ENCODE peak calls at places on chromosomes 12 and 14, in five cellular contexts. W, C, U, I and N are unnamed samples.
A peak's percentile ranks its signal among the peaks of the same experiment; 100 is the strongest.

GRCh38 chr14:76759589-76759988 is 1.7 kb upstream of the VASH1 start:
- DNase-seq in I (no peak), W (no peak), C (no peak), U (no peak), N (no peak)

GRCh38 chr12:131176266-131176665 is 222.6 kb downstream of the ADGRD1 start:
- DNase-seq in U (no peak), I (no peak), W (no peak), C (no peak), N (no peak)

GRCh38 chr12:57390174-57390573 is 40.7 kb downstream of the R3HDM2 start:
- DNase-seq in W (no peak), C (no peak), I (no peak), U (no peak), N (no peak)

GRCh38 chr12:14263742-14264141 is 101.7 kb upstream of the ATF7IP start:
- DNase-seq in U (no peak), I (peak; percentile 41), C (no peak), W (no peak), N (peak; percentile 20)

GRCh38 chr14:59055439-59056045 is 132.9 kb upstream of the DAAM1 start:
- DNase-seq in U (peak; percentile 72), W (peak; percentile 42), C (peak; percentile 37), I (peak; percentile 21), N (peak; percentile 92)

GRCh38 chr14:56271988-56272387 is 153.8 kb downstream of the PELI2 start:
- DNase-seq in U (peak; percentile 71), C (no peak), W (no peak), I (no peak), N (peak; percentile 55)

GRCh38 chr14:77140937-77141591 is 527 bp downstream of the ZDHHC22 start:
- DNase-seq in W (peak; percentile 82), U (peak; percentile 18), C (no peak), I (no peak), N (peak; percentile 49)

GRCh38 chr14:102605026-102605425 is 12.6 kb downstream of the RCOR1 start:
- DNase-seq in W (no peak), U (no peak), C (no peak), I (no peak), N (peak; percentile 31)

GRCh38 chr14:32331227-32331597 is 2.1 kb downstream of the AKAP6 start:
- DNase-seq in U (no peak), W (no peak), C (no peak), I (no peak), N (no peak)

GRCh38 chr12:132904718-132905328 is 17.4 kb upstream of the CHFR start:
- DNase-seq in I (no peak), C (peak; percentile 83), W (peak; percentile 85), U (no peak), N (peak; percentile 73)

GRCh38 chr12:90253142-90253541 is 544.5 kb upstream of the ATP2B1 start:
- DNase-seq in C (no peak), I (no peak), W (no peak), U (no peak), N (no peak)

GRCh38 chr12:65853489-65854157 is 29.3 kb downstream of the HMGA2 start:
- DNase-seq in I (no peak), W (no peak), C (no peak), U (peak; percentile 79), N (no peak)

GRCh38 chr12:83470749-83471148 is 784.0 kb downstream of the TMTC2 start:
- DNase-seq in C (no peak), U (no peak), W (peak; percentile 79), I (no peak), N (no peak)

GRCh38 chr14:100085451-100085850 is 20.2 kb downstream of the EVL start:
- DNase-seq in U (no peak), W (no peak), C (no peak), I (no peak), N (no peak)

GRCh38 chr14:71491925-71492324 is 440.3 kb upstream of the RGS6 start:
- DNase-seq in C (no peak), U (peak; percentile 41), I (peak; percentile 73), W (peak; percentile 14), N (no peak)

GRCh38 chr14:55458800-55459577 is 18.6 kb upstream of the TBPL2 start:
- DNase-seq in I (no peak), C (no peak), U (peak; percentile 48), W (no peak), N (peak; percentile 97)

GRCh38 chr14:45251912-45252311 is 1.1 kb downstream of the MIS18BP1 start:
- DNase-seq in I (peak; percentile 16), C (peak; percentile 24), W (no peak), U (peak; percentile 2), N (peak; percentile 39)

GRCh38 chr12:118060301-118061010 is 523 bp downstream of the WSB2 start:
- DNase-seq in I (no peak), W (no peak), U (no peak), C (peak; percentile 63), N (peak; percentile 38)

GRCh38 chr12:14367097-14367661 is 1.7 kb downstream of the ATF7IP start:
- DNase-seq in U (peak; percentile 32), I (peak; percentile 29), C (no peak), W (no peak), N (peak; percentile 5)

GRCh38 chr12:124564232-124564958 is 3.0 kb downstream of the NCOR2 start:
- DNase-seq in C (no peak), I (no peak), W (no peak), U (no peak), N (no peak)

GRCh38 chr12:45762185-45763110 is 32.9 kb downstream of the ARID2 start:
- DNase-seq in C (no peak), I (peak; percentile 28), U (peak; percentile 78), W (peak; percentile 84), N (peak; percentile 76)

GRCh38 chr12:13864081-13864673 is 117.2 kb downstream of the GRIN2B start:
- DNase-seq in I (peak; percentile 48), C (peak; percentile 78), U (peak; percentile 61), W (peak; percentile 83), N (peak; percentile 61)

GRCh38 chr12:13163868-13164267 is 32.7 kb upstream of the EMP1 start:
- DNase-seq in W (no peak), U (no peak), I (no peak), C (no peak), N (no peak)

GRCh38 chr12:82652071-82652470 is 34.6 kb upstream of the TMTC2 start:
- DNase-seq in C (no peak), I (no peak), U (no peak), W (no peak), N (no peak)

GRCh38 chr12:121060149-121061001 is 21.3 kb upstream of the OASL start:
- DNase-seq in C (peak; percentile 29), U (peak; percentile 33), W (peak; percentile 81), I (peak; percentile 63), N (peak; percentile 75)

GRCh38 chr14:30966415-30967363 is 58.8 kb upstream of the AP4S1 start:
- DNase-seq in I (no peak), U (peak; percentile 26), C (no peak), W (peak; percentile 23), N (peak; percentile 98)

GRCh38 chr14:88951370-88951769 is 126.9 kb downstream of the TTC8 start:
- DNase-seq in W (no peak), U (no peak), I (no peak), C (no peak), N (no peak)

GRCh38 chr12:131643581-131644452 is 67.1 kb upstream of the SFSWAP start:
- DNase-seq in U (no peak), C (no peak), I (no peak), W (no peak), N (no peak)

GRCh38 chr14:29603721-29604120 is 323.9 kb downstream of the PRKD1 start:
- DNase-seq in U (no peak), C (no peak), I (no peak), W (no peak), N (no peak)

GRCh38 chr12:50017047-50017446 is 8.2 kb downstream of the RACGAP1 start:
- DNase-seq in U (peak; percentile 93), C (peak; percentile 59), W (no peak), I (no peak), N (no peak)

GRCh38 chr14:102539544-102540309 is 30.2 kb upstream of the ANKRD9 start:
- DNase-seq in U (peak; percentile 58), W (no peak), C (no peak), I (peak; percentile 86), N (no peak)

GRCh38 chr12:57470970-57471656 is 8.6 kb downstream of the ARHGAP9 start:
- DNase-seq in W (no peak), C (peak; percentile 58), I (no peak), U (no peak), N (no peak)

GRCh38 chr12:32309811-32310755 is 89.3 kb upstream of the FGD4 start:
- DNase-seq in W (no peak), C (peak; percentile 31), I (no peak), U (peak; percentile 29), N (no peak)

DNA sequence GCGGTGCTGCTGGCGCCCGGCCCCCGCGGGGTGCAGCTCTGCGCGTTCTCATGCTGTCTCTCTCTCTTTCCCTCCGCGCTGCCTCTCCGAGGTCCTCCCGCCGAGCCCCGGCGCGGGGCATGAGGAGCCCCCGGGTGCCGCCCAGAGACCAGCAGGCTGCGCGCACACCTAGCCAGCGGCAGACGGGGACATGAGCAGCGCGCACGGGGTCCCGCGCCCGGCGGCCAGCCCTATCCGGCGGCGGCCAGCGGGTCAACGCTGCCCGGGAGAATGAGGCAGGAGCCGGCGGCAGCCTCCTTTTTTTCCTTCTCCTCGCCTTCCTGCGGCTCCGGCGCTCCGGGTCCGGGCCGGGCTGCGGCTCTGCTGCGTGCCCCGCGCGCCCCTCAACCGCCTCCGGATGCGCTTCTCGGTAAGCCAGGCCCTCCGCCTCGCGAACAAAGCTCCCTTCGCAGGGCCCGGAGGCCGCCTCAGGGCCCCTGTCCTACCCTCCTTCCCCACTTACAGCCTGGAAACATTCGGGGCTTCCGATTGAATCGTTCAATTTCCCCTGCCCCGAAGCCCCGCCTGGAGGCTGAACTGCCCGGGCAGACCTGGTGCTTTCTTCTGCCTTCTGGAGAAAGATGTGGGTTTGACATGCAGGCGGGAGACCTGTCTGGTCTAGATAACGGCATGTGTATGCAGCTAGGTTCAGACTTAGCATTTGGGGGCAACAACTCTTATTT is at the start of gene TUNAR:
- DNase-seq in C (no peak), I (no peak), W (peak; percentile 62), U (no peak), N (no peak)
- H3K4me3 ChIP-seq in C (no peak within 1 kb of the TSS), I (no peak within 1 kb of the TSS), W (peak within 1 kb of the TSS; percentile 43), U (no peak within 1 kb of the TSS), N (no peak within 1 kb of the TSS)

GRCh38 chr12:47207829-47208248 is 128.1 kb upstream of the AMIGO2 start:
- DNase-seq in W (no peak), C (no peak), U (no peak), I (no peak), N (no peak)

GRCh38 chr12:47206450-47206830 is 126.7 kb upstream of the AMIGO2 start:
- DNase-seq in U (no peak), C (no peak), I (no peak), W (no peak), N (no peak)

GRCh38 chr12:47209014-47209413 is 129.3 kb upstream of the AMIGO2 start:
- DNase-seq in U (no peak), W (peak; percentile 62), C (no peak), I (no peak), N (no peak)

GRCh38 chr12:47207005-47207717 is 127.4 kb upstream of the AMIGO2 start:
- DNase-seq in U (no peak), W (peak; percentile 59), C (peak; percentile 58), I (no peak), N (no peak)

GRCh38 chr12:47205532-47206449 is 126.0 kb upstream of the AMIGO2 start:
- DNase-seq in W (no peak), U (no peak), C (no peak), I (no peak), N (no peak)
- H3K27ac ChIP-seq in W (no peak overlapping the region), U (no peak overlapping the region), C (no peak overlapping the region), I (no peak overlapping the region), N (no peak overlapping the region)

GRCh38 chr14:103607039-103607668 is 21.9 kb upstream of the KLC1 start:
- DNase-seq in I (no peak), W (peak; percentile 55), U (peak; percentile 92), C (peak; percentile 80), N (peak; percentile 66)
- H3K9ac ChIP-seq in I (no peak overlapping the region), W (no peak overlapping the region), U (no peak overlapping the region), C (no peak overlapping the region), N (no peak overlapping the region)

GRCh38 chr14:75247286-75247922 is 31.2 kb upstream of the FOS start:
- DNase-seq in C (no peak), I (peak; percentile 77), W (no peak), U (no peak), N (no peak)
- H3K4me3 ChIP-seq in C (no peak overlapping the region), I (peak overlapping the region; percentile 46), W (no peak overlapping the region), U (no peak overlapping the region), N (no peak overlapping the region)